ENCODE peak calls at places on chromosomes 16 and 17, in nine cellular contexts. P, H, W, N, A, T, M, X and Y are unnamed samples.
A peak's percentile ranks its signal among the peaks of the same experiment; 100 is the strongest.

GRCh38 chr16:86823895-86824671 is 245.7 kb downstream of the FOXL1 start:
- DNase-seq in X (peak; percentile 95), N (peak; percentile 87), A (no peak), M (no peak), P (no peak), H (no peak), T (no peak), W (peak; percentile 65), Y (no peak)

GRCh38 chr16:72927199-72928088 is 120.5 kb downstream of the ZFHX3 start:
- DNase-seq in N (peak; percentile 56), T (no peak), P (peak; percentile 63), W (peak; percentile 71), H (no peak), M (peak; percentile 83), X (peak; percentile 53), A (no peak), Y (no peak)

GRCh38 chr16:79288046-79288445 is 312.5 kb downstream of the MAF start:
- DNase-seq in P (no peak), X (no peak), T (no peak), W (no peak), H (no peak), A (no peak), N (no peak), M (no peak), Y (no peak)

GRCh38 chr16:73213761-73214480 is 166.0 kb upstream of the ZFHX3 start:
- DNase-seq in W (no peak), T (no peak), N (no peak), M (no peak), A (no peak), H (no peak), P (no peak), X (no peak), Y (no peak)

GRCh38 chr17:30332057-30332542 is 1.8 kb downstream of the TMIGD1 start:
- DNase-seq in A (no peak), M (no peak), N (no peak), W (peak; percentile 19), T (peak; percentile 81), P (no peak), H (no peak), X (peak; percentile 47), Y (no peak)

GRCh38 chr17:61997649-61998048 is 67.4 kb downstream of the MED13 start:
- DNase-seq in X (no peak), T (no peak), N (no peak), W (no peak), H (no peak), A (no peak), P (no peak), M (no peak), Y (no peak)

GRCh38 chr17:48131216-48131824 is 23.8 kb downstream of the SNX11 start:
- DNase-seq in A (peak; percentile 81), P (peak; percentile 74), M (no peak), W (no peak), X (peak; percentile 47), H (no peak), N (peak; percentile 37), T (peak; percentile 70), Y (peak; percentile 40)

GRCh38 chr17:45123930-45124796 is 8.2 kb downstream of the PLCD3 start:
- DNase-seq in M (no peak), P (peak; percentile 89), N (peak; percentile 82), W (no peak), A (peak; percentile 89), H (no peak), X (peak; percentile 86), T (no peak), Y (no peak)

GRCh38 chr16:65453646-65454045 is 331.8 kb upstream of the CDH11 start:
- DNase-seq in P (no peak), T (no peak), M (no peak), W (no peak), N (no peak), H (no peak), A (no peak), X (no peak), Y (no peak)

GRCh38 chr17:62876664-62877411 is 68.7 kb upstream of the MARCHF10 start:
- DNase-seq in X (no peak), T (no peak), M (no peak), H (no peak), P (no peak), A (no peak), W (no peak), N (no peak), Y (no peak)

GRCh38 chr17:56994009-56994792 is 16.3 kb downstream of the SCPEP1 start:
- DNase-seq in W (no peak), M (no peak), T (no peak), A (no peak), H (no peak), X (no peak), N (no peak), P (no peak), Y (no peak)

GRCh38 chr17:61251939-61252865 is 147.4 kb upstream of the TBX2 start:
- DNase-seq in M (peak; percentile 94), P (peak; percentile 90), X (peak; percentile 99), A (no peak), T (no peak), W (peak; percentile 92), H (peak; percentile 21), N (no peak), Y (no peak)

GRCh38 chr16:65576631-65577030 is 454.8 kb upstream of the CDH11 start:
- DNase-seq in A (peak; percentile 29), M (no peak), T (no peak), H (no peak), N (no peak), W (no peak), X (no peak), P (no peak), Y (no peak)

GRCh38 chr17:27294689-27295630 is 1.0 kb downstream of the WSB1 start:
- DNase-seq in A (peak; percentile 91), T (peak; percentile 65), N (peak; percentile 64), P (peak; percentile 81), W (no peak), H (peak; percentile 24), X (peak; percentile 67), M (no peak), Y (peak; percentile 63)

GRCh38 chr17:61555127-61555531 is 35.9 kb downstream of the NACA2 start:
- DNase-seq in M (no peak), W (no peak), N (no peak), T (no peak), H (no peak), A (no peak), P (no peak), X (no peak), Y (no peak)

GRCh38 chr16:2224183-2224486 is 744 bp downstream of the E4F1 start:
- DNase-seq in M (no peak), T (peak; percentile 49), A (peak; percentile 77), N (no peak), X (peak; percentile 24), W (no peak), P (no peak), H (no peak), Y (no peak)
- TF ChIP-seq CTCF in M (no peak), T (peak; percentile 26), A (peak; percentile 40), N (no peak), X (peak; percentile 50), W (peak; percentile 21), P (no peak), H (peak; percentile 25), Y (no peak)

DNA sequence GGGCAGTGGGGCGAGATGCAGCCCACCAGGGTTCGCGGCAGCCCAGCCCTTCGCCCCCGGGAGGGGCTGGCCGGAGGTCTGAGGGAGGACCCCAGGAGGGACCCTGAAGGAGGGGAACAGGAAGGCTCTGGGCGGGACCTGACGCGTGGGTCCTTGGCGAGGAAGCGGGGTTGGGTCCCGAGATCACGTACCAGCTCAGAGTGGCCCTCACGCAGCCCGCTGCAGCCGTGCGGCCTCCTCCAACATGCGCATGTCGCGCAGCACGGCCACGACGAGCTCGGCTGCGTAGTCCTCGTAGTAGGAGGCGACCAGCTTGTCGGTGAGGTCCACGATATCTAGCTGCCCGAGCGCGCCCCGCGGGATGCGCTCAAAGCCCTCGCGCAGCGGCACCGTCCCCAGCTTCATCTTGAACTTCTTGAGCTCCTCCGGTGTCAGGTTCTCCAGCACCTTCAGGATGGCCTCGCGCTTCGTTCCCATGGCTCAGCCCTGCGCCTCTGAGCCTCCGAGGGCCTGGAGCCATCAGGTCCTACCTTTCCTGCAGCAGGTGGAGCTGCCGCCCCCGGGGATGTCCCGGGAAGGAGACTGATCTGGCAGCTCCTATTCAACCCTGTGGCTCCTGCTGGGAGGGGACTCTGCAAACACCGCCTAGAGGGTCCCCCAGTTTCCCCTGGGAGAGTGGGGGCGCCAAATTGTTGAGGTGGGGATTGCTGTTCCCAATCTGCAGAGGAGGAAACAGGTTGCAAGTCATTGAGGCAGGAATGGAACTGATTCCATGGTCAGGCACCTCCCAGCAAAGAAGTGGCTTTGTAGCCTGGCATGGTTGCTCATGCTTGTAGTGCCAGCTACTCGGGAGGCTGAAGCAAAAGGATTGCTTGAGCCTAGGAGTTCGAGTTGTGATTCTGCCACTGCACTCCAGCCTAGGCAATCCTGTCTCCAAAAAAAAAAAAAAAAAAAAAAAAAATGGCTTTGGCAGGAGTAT is at the start of gene PYDC1:
- DNase-seq in W (no peak), X (no peak), P (no peak), A (no peak), H (no peak), N (no peak), T (no peak), M (no peak), Y (no peak)
- H3K4me3 ChIP-seq in W (no peak within 1 kb of the TSS), X (no peak within 1 kb of the TSS), P (no peak within 1 kb of the TSS), A (no peak within 1 kb of the TSS), H (peak within 1 kb of the TSS; percentile 45), N (no peak within 1 kb of the TSS), T (no peak within 1 kb of the TSS), M (peak within 1 kb of the TSS; percentile 52), Y (no peak within 1 kb of the TSS)

DNA sequence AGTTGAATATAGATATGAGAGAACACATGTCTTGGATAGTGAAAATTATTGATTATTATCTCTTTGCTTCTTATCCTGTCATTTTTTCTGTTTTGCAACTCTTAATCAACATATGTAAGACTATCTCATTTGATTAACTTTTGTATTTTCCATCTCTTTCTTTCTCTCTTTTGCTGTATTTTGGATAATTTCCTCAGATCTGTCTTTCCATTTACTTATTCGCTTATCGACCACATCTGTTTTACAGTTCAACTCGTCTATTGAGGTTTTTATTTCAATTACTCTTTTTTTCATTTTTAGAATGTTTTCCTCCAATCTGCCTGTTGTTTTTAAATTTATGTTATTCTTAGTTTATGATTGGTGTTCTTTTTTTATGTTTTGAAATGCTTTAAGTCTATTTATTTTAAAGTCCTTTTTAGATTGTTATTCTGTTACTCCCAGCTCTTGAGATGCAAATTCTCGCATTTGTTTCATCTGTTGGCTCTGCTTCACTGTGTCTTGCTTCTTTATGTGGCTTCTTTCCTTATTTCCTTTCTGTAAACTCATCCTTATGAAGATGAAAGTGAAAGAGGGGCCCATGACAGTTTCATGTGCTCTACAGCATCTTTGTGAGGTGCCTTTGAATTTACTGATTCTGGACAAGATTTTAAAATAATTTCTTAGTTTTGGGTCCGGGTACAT is 87.8 kb upstream of the IRX5 start:
- DNase-seq in T (peak; percentile 74), H (no peak), W (no peak), X (no peak), M (no peak), A (no peak), N (no peak), P (no peak), Y (no peak)
- TF ChIP-seq CTCF in T (no peak), H (no peak), W (no peak), X (no peak), M (no peak), A (no peak), N (no peak), P (no peak), Y (no peak)

DNA sequence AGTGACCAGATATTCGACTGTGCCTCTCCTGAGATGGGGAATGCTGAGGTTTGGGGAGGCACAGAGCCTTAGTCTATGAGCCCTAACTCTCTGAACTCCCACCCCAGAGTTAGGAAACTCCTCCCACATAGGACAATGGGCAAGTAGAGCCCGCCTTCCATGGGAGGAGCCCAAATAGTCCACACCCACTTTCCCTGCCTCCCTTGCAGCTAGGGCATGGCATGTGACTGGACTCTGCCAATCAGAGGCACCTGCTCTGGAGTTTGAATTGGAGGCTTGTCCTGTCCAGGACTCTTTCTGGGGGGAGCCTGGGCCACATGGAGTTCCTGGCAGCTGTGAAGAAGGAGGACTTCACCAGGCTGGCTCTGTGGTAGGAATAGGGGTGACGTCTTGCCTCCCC is 48.4 kb downstream of the SOCS1 start:
- DNase-seq in P (no peak), T (no peak), H (no peak), N (no peak), X (no peak), A (no peak), M (no peak), W (no peak), Y (no peak)
- H3K4me3 ChIP-seq in P (no peak overlapping the region), T (no peak overlapping the region), H (no peak overlapping the region), N (no peak overlapping the region), X (no peak overlapping the region), A (no peak overlapping the region), M (no peak overlapping the region), W (no peak overlapping the region), Y (no peak overlapping the region)